ENCODE peak calls at places on chromosomes 5 and 9, in ten cellular contexts. R, T, S, P, L, M, W, K, X and Q are unnamed samples.

GRCh38 chr9:124420991-124421543 is 5.8 kb upstream of the PSMB7 start:
- DNase-seq in R (no peak), T (no peak), S (no peak), P (peak), L (no peak), M (no peak), W (no peak), K (peak), X (no peak), Q (peak)

GRCh38 chr5:66666778-66667177 is 70.6 kb downstream of the MAST4 start:
- DNase-seq in R (peak), T (no peak), S (no peak), P (peak), L (no peak), M (no peak), W (no peak), K (peak), X (no peak), Q (no peak)

GRCh38 chr5:78221964-78222451 is 72.5 kb downstream of the AP3B1 start:
- DNase-seq in R (no peak), T (peak), S (no peak), P (no peak), L (no peak), M (peak), W (no peak), K (no peak), X (no peak), Q (no peak)

GRCh38 chr9:37370968-37371563 is 51.4 kb upstream of the GRHPR start:
- DNase-seq in R (no peak), T (no peak), S (no peak), P (no peak), L (no peak), M (no peak), W (no peak), K (no peak), X (no peak), Q (no peak)

GRCh38 chr5:74257645-74258328 is 382.7 kb downstream of the ENC1 start:
- DNase-seq in R (no peak), T (peak), S (no peak), P (no peak), L (peak), M (no peak), W (no peak), K (no peak), X (no peak), Q (peak)

GRCh38 chr9:69583641-69584234 is 88.4 kb downstream of the APBA1 start:
- DNase-seq in R (no peak), T (no peak), S (no peak), P (no peak), L (no peak), M (no peak), W (no peak), K (no peak), X (no peak), Q (no peak)

GRCh38 chr9:109889456-109889855 is 109.5 kb downstream of the PALM2AKAP2 start:
- DNase-seq in R (no peak), T (no peak), S (no peak), P (no peak), L (no peak), M (no peak), W (no peak), K (peak), X (no peak), Q (no peak)

GRCh38 chr5:61915646-61916045 is 390.4 kb upstream of the KIF2A start:
- DNase-seq in R (no peak), T (no peak), S (no peak), P (no peak), L (no peak), M (no peak), W (no peak), K (no peak), X (no peak), Q (no peak)

GRCh38 chr5:85709728-85710127 is 908.0 kb upstream of the COX7C start:
- DNase-seq in R (no peak), T (no peak), S (no peak), P (no peak), L (no peak), M (no peak), W (no peak), K (no peak), X (no peak), Q (no peak)

GRCh38 chr5:138282918-138283742 is 8.7 kb upstream of the GFRA3 start:
- DNase-seq in R (peak), T (peak), S (no peak), P (peak), L (peak), M (no peak), W (no peak), K (peak), X (peak), Q (no peak)

GRCh38 chr9:93427655-93428379 is 23.7 kb upstream of the FAM120A start:
- DNase-seq in R (no peak), T (no peak), S (no peak), P (no peak), L (no peak), M (peak), W (peak), K (no peak), X (no peak), Q (no peak)

GRCh38 chr9:32395483-32396216 is 11.2 kb downstream of the ACO1 start:
- DNase-seq in R (no peak), T (peak), S (no peak), P (no peak), L (peak), M (no peak), W (no peak), K (no peak), X (peak), Q (no peak)

GRCh38 chr9:125772740-125773139 is 25.6 kb downstream of the PBX3 start:
- DNase-seq in R (no peak), T (no peak), S (no peak), P (no peak), L (no peak), M (no peak), W (no peak), K (no peak), X (no peak), Q (no peak)

GRCh38 chr5:31531543-31531887 is 378 bp downstream of the DROSHA start:
- DNase-seq in R (peak), T (peak), S (peak), P (peak), L (no peak), M (peak), W (peak), K (no peak), X (peak), Q (no peak)

GRCh38 chr9:104906441-104907277 is 21.3 kb downstream of the ABCA1 start:
- DNase-seq in R (no peak), T (peak), S (no peak), P (no peak), L (no peak), M (no peak), W (no peak), K (no peak), X (peak), Q (no peak)

GRCh38 chr9:105007143-105007542 is 79.2 kb upstream of the ABCA1 start:
- DNase-seq in R (no peak), T (peak), S (peak), P (no peak), L (peak), M (no peak), W (no peak), K (no peak), X (peak), Q (no peak)

GRCh38 chr9:133919253-133920115 is 72.6 kb downstream of the VAV2 start:
- DNase-seq in R (no peak), T (no peak), S (no peak), P (no peak), L (no peak), M (no peak), W (no peak), K (no peak), X (peak), Q (no peak)

GRCh38 chr9:76216161-76216649 is 178.0 kb downstream of the RFK start:
- DNase-seq in R (no peak), T (peak), S (no peak), P (no peak), L (peak), M (no peak), W (no peak), K (no peak), X (no peak), Q (no peak)

GRCh38 chr5:39197556-39197955 is 21.8 kb downstream of the FYB1 start:
- DNase-seq in R (no peak), T (no peak), S (peak), P (no peak), L (no peak), M (peak), W (peak), K (no peak), X (no peak), Q (no peak)